ENCODE peak calls at places on chromosomes 5 and 9, in six cellular contexts. One of them, this sample, is unnamed.

GRCh38 chr9:99109522-99109921 is 4.6 kb downstream of the TGFBR1 start:
- DNase-seq in breast epithelium: no peak
- DNase-seq in naive thymus-derived CD4-positive, alpha-beta T cell: no peak
- DNase-seq in effector memory CD4-positive, alpha-beta T cell: no peak
- DNase-seq in brain microvascular endothelial cell: no peak
- DNase-seq in upper lobe of left lung: peak
- DNase-seq in this sample: no peak

GRCh38 chr5:114473541-114473940 is 111.7 kb downstream of the KCNN2 start:
- DNase-seq in breast epithelium: no peak
- DNase-seq in naive thymus-derived CD4-positive, alpha-beta T cell: no peak
- DNase-seq in effector memory CD4-positive, alpha-beta T cell: no peak
- DNase-seq in brain microvascular endothelial cell: no peak
- DNase-seq in upper lobe of left lung: peak
- DNase-seq in this sample: no peak

GRCh38 chr5:94283093-94283492 is 335.3 kb downstream of the KIAA0825 start:
- DNase-seq in breast epithelium: no peak
- DNase-seq in naive thymus-derived CD4-positive, alpha-beta T cell: no peak
- DNase-seq in effector memory CD4-positive, alpha-beta T cell: no peak
- DNase-seq in brain microvascular endothelial cell: no peak
- DNase-seq in upper lobe of left lung: no peak
- DNase-seq in this sample: no peak

GRCh38 chr5:177992466-177992865 is 3.6 kb downstream of the PROP1 start:
- DNase-seq in breast epithelium: no peak
- DNase-seq in naive thymus-derived CD4-positive, alpha-beta T cell: no peak
- DNase-seq in effector memory CD4-positive, alpha-beta T cell: no peak
- DNase-seq in brain microvascular endothelial cell: no peak
- DNase-seq in upper lobe of left lung: no peak
- DNase-seq in this sample: no peak

GRCh38 chr9:134971196-134971595 is 53.5 kb upstream of the FCN1 start:
- DNase-seq in breast epithelium: no peak
- DNase-seq in naive thymus-derived CD4-positive, alpha-beta T cell: no peak
- DNase-seq in effector memory CD4-positive, alpha-beta T cell: no peak
- DNase-seq in brain microvascular endothelial cell: no peak
- DNase-seq in upper lobe of left lung: no peak
- DNase-seq in this sample: no peak

GRCh38 chr5:52685621-52686370 is 101.9 kb upstream of the ITGA1 start:
- DNase-seq in breast epithelium: no peak
- DNase-seq in naive thymus-derived CD4-positive, alpha-beta T cell: no peak
- DNase-seq in effector memory CD4-positive, alpha-beta T cell: no peak
- DNase-seq in brain microvascular endothelial cell: no peak
- DNase-seq in upper lobe of left lung: no peak
- DNase-seq in this sample: no peak

GRCh38 chr5:38780950-38781349 is 64.9 kb upstream of the OSMR start:
- DNase-seq in breast epithelium: peak
- DNase-seq in naive thymus-derived CD4-positive, alpha-beta T cell: no peak
- DNase-seq in effector memory CD4-positive, alpha-beta T cell: no peak
- DNase-seq in brain microvascular endothelial cell: peak
- DNase-seq in upper lobe of left lung: peak
- DNase-seq in this sample: no peak

GRCh38 chr9:69466151-69466550 is 141.1 kb downstream of the ENTREP1 start:
- DNase-seq in breast epithelium: no peak
- DNase-seq in naive thymus-derived CD4-positive, alpha-beta T cell: no peak
- DNase-seq in effector memory CD4-positive, alpha-beta T cell: no peak
- DNase-seq in brain microvascular endothelial cell: no peak
- DNase-seq in upper lobe of left lung: no peak
- DNase-seq in this sample: no peak

GRCh38 chr9:120730661-120731514 is 16.6 kb upstream of the MEGF9 start:
- DNase-seq in breast epithelium: no peak
- DNase-seq in naive thymus-derived CD4-positive, alpha-beta T cell: no peak
- DNase-seq in effector memory CD4-positive, alpha-beta T cell: no peak
- DNase-seq in brain microvascular endothelial cell: peak
- DNase-seq in upper lobe of left lung: peak
- DNase-seq in this sample: peak

GRCh38 chr5:176438959-176439757 is 9.0 kb upstream of the FAF2 start:
- DNase-seq in breast epithelium: no peak
- DNase-seq in naive thymus-derived CD4-positive, alpha-beta T cell: no peak
- DNase-seq in effector memory CD4-positive, alpha-beta T cell: no peak
- DNase-seq in brain microvascular endothelial cell: peak
- DNase-seq in upper lobe of left lung: no peak
- DNase-seq in this sample: no peak

GRCh38 chr5:2006971-2007291 is 124.2 kb upstream of the IRX4 start:
- DNase-seq in breast epithelium: no peak
- DNase-seq in naive thymus-derived CD4-positive, alpha-beta T cell: no peak
- DNase-seq in effector memory CD4-positive, alpha-beta T cell: no peak
- DNase-seq in brain microvascular endothelial cell: no peak
- DNase-seq in upper lobe of left lung: no peak
- DNase-seq in this sample: no peak

DNA sequence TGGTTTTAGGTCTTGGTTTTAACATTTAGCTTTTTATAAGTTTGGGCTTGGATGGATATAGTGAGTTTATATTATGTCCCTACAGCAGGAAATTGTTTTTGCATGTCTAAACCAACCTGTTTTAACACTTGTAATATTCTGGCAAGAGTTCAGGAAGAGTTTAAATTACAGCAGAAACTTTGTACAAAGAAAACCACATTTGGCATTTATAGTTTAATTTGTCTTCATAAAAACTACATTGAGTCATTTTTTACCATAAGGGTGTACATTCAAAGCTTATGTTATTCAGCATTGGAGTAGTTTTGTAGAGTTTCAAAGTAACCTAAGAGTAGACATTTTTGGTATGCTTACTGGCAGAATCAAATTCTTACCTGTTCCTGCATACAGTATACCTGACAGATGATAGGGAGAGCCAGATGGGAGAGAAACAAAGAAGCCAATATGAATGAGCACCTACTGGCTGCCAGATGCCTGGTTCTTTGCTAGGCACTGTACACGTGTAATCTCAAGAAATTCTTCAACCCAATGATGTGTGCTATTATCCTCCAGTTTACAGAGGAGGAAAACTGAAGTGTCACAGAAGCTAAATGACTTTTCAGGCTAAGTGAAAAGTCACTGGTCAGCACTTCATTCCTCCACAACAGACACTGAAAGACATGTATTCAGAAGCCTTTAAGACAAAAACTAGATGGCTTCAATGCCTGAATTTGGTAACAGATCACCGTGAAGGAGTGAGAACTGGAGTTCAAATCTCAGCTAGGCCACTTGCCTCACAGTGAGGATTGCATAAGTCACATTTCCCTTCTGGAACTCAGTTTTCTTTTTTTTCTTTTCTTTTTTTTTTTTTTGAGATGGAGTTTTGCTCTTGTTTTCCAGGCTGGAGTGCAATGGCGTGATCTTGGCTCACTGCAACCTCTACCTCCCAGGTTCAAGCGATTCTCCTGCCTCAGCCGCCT is 25.9 kb upstream of the ECM2 start:
- DNase-seq in breast epithelium: no peak
- DNase-seq in naive thymus-derived CD4-positive, alpha-beta T cell: no peak
- DNase-seq in effector memory CD4-positive, alpha-beta T cell: no peak
- DNase-seq in brain microvascular endothelial cell: no peak
- DNase-seq in upper lobe of left lung: no peak
- DNase-seq in this sample: peak
- H3K27ac ChIP-seq in breast epithelium: peak
- H3K27ac ChIP-seq in naive thymus-derived CD4-positive, alpha-beta T cell: no peak
- H3K27ac ChIP-seq in effector memory CD4-positive, alpha-beta T cell: no peak
- H3K27ac ChIP-seq in brain microvascular endothelial cell: no peak
- H3K27ac ChIP-seq in upper lobe of left lung: no peak
- H3K27ac ChIP-seq in this sample: no peak

GRCh38 chr9:96564217-96564616 is 55.4 kb downstream of the CDC14B start:
- DNase-seq in breast epithelium: no peak
- DNase-seq in naive thymus-derived CD4-positive, alpha-beta T cell: no peak
- DNase-seq in effector memory CD4-positive, alpha-beta T cell: no peak
- DNase-seq in brain microvascular endothelial cell: no peak
- DNase-seq in upper lobe of left lung: no peak
- DNase-seq in this sample: no peak

GRCh38 chr9:96565684-96566360 is 53.8 kb downstream of the CDC14B start:
- DNase-seq in breast epithelium: no peak
- DNase-seq in naive thymus-derived CD4-positive, alpha-beta T cell: no peak
- DNase-seq in effector memory CD4-positive, alpha-beta T cell: no peak
- DNase-seq in brain microvascular endothelial cell: no peak
- DNase-seq in upper lobe of left lung: no peak
- DNase-seq in this sample: no peak

GRCh38 chr9:96566401-96567202 is 53.0 kb downstream of the CDC14B start:
- DNase-seq in breast epithelium: peak
- DNase-seq in naive thymus-derived CD4-positive, alpha-beta T cell: peak
- DNase-seq in effector memory CD4-positive, alpha-beta T cell: peak
- DNase-seq in brain microvascular endothelial cell: no peak
- DNase-seq in upper lobe of left lung: peak
- DNase-seq in this sample: peak

DNA sequence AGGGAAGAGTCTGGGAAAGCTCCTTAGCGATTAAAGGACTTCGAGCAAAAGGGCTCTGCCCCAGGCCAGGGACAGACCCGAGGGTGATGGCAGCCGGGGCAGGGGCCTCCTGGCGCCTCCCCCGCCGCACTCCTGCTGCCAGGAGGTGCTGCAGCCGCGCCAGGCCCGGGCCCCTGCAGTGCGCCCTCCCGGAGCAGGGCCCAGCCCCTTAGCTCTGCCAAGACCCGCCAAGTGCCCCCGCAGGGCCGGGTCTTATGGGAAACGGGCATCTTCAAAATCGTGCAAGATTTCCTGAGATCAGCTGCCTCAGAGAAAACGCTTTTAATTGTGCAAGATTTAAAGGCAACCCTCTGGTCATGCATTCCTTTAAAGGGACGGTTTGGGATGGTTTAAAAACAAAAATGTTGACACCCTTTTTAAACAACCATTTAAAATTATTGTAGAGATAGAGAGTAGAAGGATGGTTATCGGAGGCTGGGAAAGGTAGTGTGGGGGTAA is 52.4 kb downstream of the CDC14B start:
- DNase-seq in breast epithelium: no peak
- DNase-seq in naive thymus-derived CD4-positive, alpha-beta T cell: no peak
- DNase-seq in effector memory CD4-positive, alpha-beta T cell: no peak
- DNase-seq in brain microvascular endothelial cell: no peak
- DNase-seq in upper lobe of left lung: no peak
- DNase-seq in this sample: no peak
- H3K27ac ChIP-seq in breast epithelium: peak
- H3K27ac ChIP-seq in naive thymus-derived CD4-positive, alpha-beta T cell: peak
- H3K27ac ChIP-seq in effector memory CD4-positive, alpha-beta T cell: peak
- H3K27ac ChIP-seq in brain microvascular endothelial cell: peak
- H3K27ac ChIP-seq in upper lobe of left lung: peak
- H3K27ac ChIP-seq in this sample: no peak

GRCh38 chr9:126448865-126449577 is 122.4 kb downstream of the MVB12B start:
- DNase-seq in breast epithelium: no peak
- DNase-seq in naive thymus-derived CD4-positive, alpha-beta T cell: no peak
- DNase-seq in effector memory CD4-positive, alpha-beta T cell: no peak
- DNase-seq in brain microvascular endothelial cell: no peak
- DNase-seq in upper lobe of left lung: no peak
- DNase-seq in this sample: no peak
- H3K27ac ChIP-seq in breast epithelium: peak
- H3K27ac ChIP-seq in naive thymus-derived CD4-positive, alpha-beta T cell: no peak
- H3K27ac ChIP-seq in effector memory CD4-positive, alpha-beta T cell: no peak
- H3K27ac ChIP-seq in brain microvascular endothelial cell: no peak
- H3K27ac ChIP-seq in upper lobe of left lung: no peak
- H3K27ac ChIP-seq in this sample: no peak

GRCh38 chr9:87195306-87195705 is 248.0 kb upstream of the GAS1 start:
- DNase-seq in breast epithelium: no peak
- DNase-seq in naive thymus-derived CD4-positive, alpha-beta T cell: no peak
- DNase-seq in effector memory CD4-positive, alpha-beta T cell: no peak
- DNase-seq in brain microvascular endothelial cell: no peak
- DNase-seq in upper lobe of left lung: no peak
- DNase-seq in this sample: no peak
- H3K27ac ChIP-seq in breast epithelium: no peak
- H3K27ac ChIP-seq in naive thymus-derived CD4-positive, alpha-beta T cell: no peak
- H3K27ac ChIP-seq in effector memory CD4-positive, alpha-beta T cell: no peak
- H3K27ac ChIP-seq in brain microvascular endothelial cell: peak
- H3K27ac ChIP-seq in upper lobe of left lung: no peak
- H3K27ac ChIP-seq in this sample: no peak

DNA sequence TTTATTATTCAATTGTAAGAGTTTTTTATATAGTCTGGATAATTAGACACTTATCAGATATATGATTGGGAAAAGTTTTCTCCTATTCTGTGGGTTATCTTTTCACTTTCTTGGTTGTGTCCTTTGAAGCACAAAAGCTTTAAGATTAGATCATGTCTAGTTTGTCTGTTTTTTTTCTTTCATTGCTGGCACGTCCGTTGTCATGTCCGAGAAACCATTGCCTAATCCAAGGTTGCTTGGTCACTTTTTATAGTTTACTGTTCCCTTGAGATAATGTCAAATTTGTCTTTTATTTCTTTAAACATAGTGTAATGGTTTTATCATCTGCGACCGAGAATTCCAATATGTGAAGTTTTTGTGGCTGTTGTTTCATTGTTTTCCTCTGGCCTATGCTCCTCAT is 28.7 kb downstream of the GARNL3 start:
- DNase-seq in breast epithelium: no peak
- DNase-seq in naive thymus-derived CD4-positive, alpha-beta T cell: no peak
- DNase-seq in effector memory CD4-positive, alpha-beta T cell: no peak
- DNase-seq in brain microvascular endothelial cell: no peak
- DNase-seq in upper lobe of left lung: no peak
- DNase-seq in this sample: no peak
- H3K27ac ChIP-seq in breast epithelium: peak
- H3K27ac ChIP-seq in naive thymus-derived CD4-positive, alpha-beta T cell: no peak
- H3K27ac ChIP-seq in effector memory CD4-positive, alpha-beta T cell: no peak
- H3K27ac ChIP-seq in brain microvascular endothelial cell: no peak
- H3K27ac ChIP-seq in upper lobe of left lung: no peak
- H3K27ac ChIP-seq in this sample: no peak

GRCh38 chr5:154780128-154780527 is 25.0 kb downstream of the LARP1 start:
- DNase-seq in breast epithelium: no peak
- DNase-seq in naive thymus-derived CD4-positive, alpha-beta T cell: no peak
- DNase-seq in effector memory CD4-positive, alpha-beta T cell: no peak
- DNase-seq in brain microvascular endothelial cell: no peak
- DNase-seq in upper lobe of left lung: no peak
- DNase-seq in this sample: no peak
- H3K27ac ChIP-seq in breast epithelium: no peak
- H3K27ac ChIP-seq in naive thymus-derived CD4-positive, alpha-beta T cell: no peak
- H3K27ac ChIP-seq in effector memory CD4-positive, alpha-beta T cell: no peak
- H3K27ac ChIP-seq in brain microvascular endothelial cell: no peak
- H3K27ac ChIP-seq in upper lobe of left lung: no peak
- H3K27ac ChIP-seq in this sample: no peak

GRCh38 chr9:16687678-16688369 is 182.6 kb downstream of the BNC2 start:
- DNase-seq in breast epithelium: no peak
- DNase-seq in naive thymus-derived CD4-positive, alpha-beta T cell: no peak
- DNase-seq in effector memory CD4-positive, alpha-beta T cell: no peak
- DNase-seq in brain microvascular endothelial cell: peak
- DNase-seq in upper lobe of left lung: no peak
- DNase-seq in this sample: no peak

GRCh38 chr9:16689352-16689938 is 181.0 kb downstream of the BNC2 start:
- DNase-seq in breast epithelium: no peak
- DNase-seq in naive thymus-derived CD4-positive, alpha-beta T cell: no peak
- DNase-seq in effector memory CD4-positive, alpha-beta T cell: no peak
- DNase-seq in brain microvascular endothelial cell: peak
- DNase-seq in upper lobe of left lung: peak
- DNase-seq in this sample: no peak

GRCh38 chr9:16690628-16691027 is 179.8 kb downstream of the BNC2 start:
- DNase-seq in breast epithelium: no peak
- DNase-seq in naive thymus-derived CD4-positive, alpha-beta T cell: no peak
- DNase-seq in effector memory CD4-positive, alpha-beta T cell: no peak
- DNase-seq in brain microvascular endothelial cell: no peak
- DNase-seq in upper lobe of left lung: no peak
- DNase-seq in this sample: no peak

GRCh38 chr9:16688814-16689213 is 181.7 kb downstream of the BNC2 start:
- DNase-seq in breast epithelium: no peak
- DNase-seq in naive thymus-derived CD4-positive, alpha-beta T cell: no peak
- DNase-seq in effector memory CD4-positive, alpha-beta T cell: no peak
- DNase-seq in brain microvascular endothelial cell: no peak
- DNase-seq in upper lobe of left lung: no peak
- DNase-seq in this sample: no peak
- H3K27ac ChIP-seq in breast epithelium: no peak
- H3K27ac ChIP-seq in naive thymus-derived CD4-positive, alpha-beta T cell: no peak
- H3K27ac ChIP-seq in effector memory CD4-positive, alpha-beta T cell: no peak
- H3K27ac ChIP-seq in brain microvascular endothelial cell: peak
- H3K27ac ChIP-seq in upper lobe of left lung: no peak
- H3K27ac ChIP-seq in this sample: no peak

This sample was measured in epithelial cell of prostate.